ENCODE peak calls at places on chromosomes 12 and 14, in ten cellular contexts. B is hepatocyte, F is suprapubic skin, U is kidney epithelial cell, C is uterus, E is OCI-LY7, T is fibroblast of mammary gland, R is fibroblast of the aortic adventitia, G is tibial artery, Z is upper lobe of left lung. Y is an unnamed sample.

GRCh38 chr12:109873653-109874052 is 6.7 kb downstream of the GLTP start:
- DNase-seq in B (no peak), F (no peak), U (no peak), C (no peak), E (no peak), T (no peak), R (peak), G (no peak), Z (peak), Y (no peak)

GRCh38 chr12:62712561-62712960 is 222.4 kb downstream of the PPM1H start:
- DNase-seq in B (no peak), F (no peak), U (no peak), C (no peak), E (no peak), T (no peak), R (no peak), G (no peak), Z (no peak), Y (no peak)

GRCh38 chr14:79331820-79332219 is 879.5 kb downstream of the DIO2 start:
- DNase-seq in B (no peak), F (no peak), U (no peak), C (no peak), E (no peak), T (no peak), R (no peak), G (no peak), Z (no peak), Y (no peak)

GRCh38 chr14:100076630-100077029 is 11.4 kb downstream of the EVL start:
- DNase-seq in B (peak), F (peak), U (no peak), C (peak), E (no peak), T (peak), R (peak), G (peak), Z (peak), Y (peak)

GRCh38 chr14:71733210-71733883 is 198.9 kb upstream of the RGS6 start:
- DNase-seq in B (no peak), F (no peak), U (no peak), C (no peak), E (no peak), T (peak), R (peak), G (no peak), Z (no peak), Y (no peak)

GRCh38 chr12:28440209-28440608 is 250.0 kb downstream of the CCDC91 start:
- DNase-seq in B (no peak), F (no peak), U (no peak), C (no peak), E (no peak), T (no peak), R (no peak), G (no peak), Z (no peak), Y (no peak)

GRCh38 chr14:26596722-26597030 is 1.2 kb downstream of the NOVA1 start:
- DNase-seq in B (peak), F (peak), U (no peak), C (peak), E (no peak), T (peak), R (peak), G (peak), Z (no peak), Y (no peak)

GRCh38 chr14:76760331-76761197 is 704 bp upstream of the VASH1 start:
- DNase-seq in B (no peak), F (no peak), U (no peak), C (no peak), E (no peak), T (no peak), R (no peak), G (peak), Z (no peak), Y (no peak)

GRCh38 chr12:107349008-107349747 is 255.8 kb upstream of the CRY1 start:
- DNase-seq in B (peak), F (peak), U (peak), C (no peak), E (no peak), T (peak), R (peak), G (no peak), Z (no peak), Y (peak)

GRCh38 chr12:24820872-24821271 is 128.0 kb downstream of the BCAT1 start:
- DNase-seq in B (peak), F (no peak), U (no peak), C (no peak), E (no peak), T (peak), R (peak), G (peak), Z (no peak), Y (peak)

GRCh38 chr12:13093191-13093849 is 10.1 kb downstream of the GSG1 start:
- DNase-seq in B (no peak), F (no peak), U (no peak), C (no peak), E (no peak), T (peak), R (peak), G (no peak), Z (no peak), Y (no peak)

GRCh38 chr14:31699809-31700208 is 138.6 kb downstream of the NUBPL start:
- DNase-seq in B (no peak), F (no peak), U (no peak), C (no peak), E (no peak), T (no peak), R (no peak), G (no peak), Z (no peak), Y (no peak)

GRCh38 chr14:100726812-100727564 is at the start of gene DLK1:
- DNase-seq in B (peak), F (no peak), U (no peak), C (no peak), E (no peak), T (no peak), R (no peak), G (no peak), Z (no peak), Y (no peak)

GRCh38 chr12:65464930-65465329 is 186.4 kb downstream of the MSRB3 start:
- DNase-seq in B (peak), F (no peak), U (peak), C (no peak), E (no peak), T (peak), R (peak), G (no peak), Z (no peak), Y (peak)

GRCh38 chr12:65570451-65571130 is 253.7 kb upstream of the HMGA2 start:
- DNase-seq in B (no peak), F (no peak), U (no peak), C (no peak), E (no peak), T (no peak), R (no peak), G (no peak), Z (no peak), Y (no peak)

GRCh38 chr12:114269153-114269552 is 136.8 kb downstream of the TBX5 start:
- DNase-seq in B (no peak), F (no peak), U (no peak), C (no peak), E (no peak), T (no peak), R (no peak), G (no peak), Z (no peak), Y (no peak)

GRCh38 chr12:64611430-64612286 is 1.4 kb downstream of the RASSF3 start:
- DNase-seq in B (peak), F (no peak), U (no peak), C (peak), E (peak), T (peak), R (peak), G (peak), Z (peak), Y (no peak)

GRCh38 chr14:105385698-105386365 is 12.5 kb upstream of the TEX22 start:
- DNase-seq in B (no peak), F (no peak), U (no peak), C (no peak), E (no peak), T (no peak), R (no peak), G (no peak), Z (peak), Y (no peak)

GRCh38 chr14:66503532-66503931 is 4.4 kb upstream of the GPHN start:
- DNase-seq in B (no peak), F (no peak), U (no peak), C (no peak), E (no peak), T (peak), R (peak), G (no peak), Z (no peak), Y (no peak)

GRCh38 chr12:29639893-29640495 is 142.5 kb upstream of the OVCH1 start:
- DNase-seq in B (no peak), F (no peak), U (no peak), C (no peak), E (no peak), T (peak), R (no peak), G (no peak), Z (no peak), Y (no peak)

GRCh38 chr14:21087294-21088091 is 11.0 kb downstream of the ZNF219 start:
- DNase-seq in B (peak), F (no peak), U (no peak), C (no peak), E (peak), T (peak), R (peak), G (no peak), Z (no peak), Y (peak)

GRCh38 chr12:68977335-68977734 is 44.4 kb upstream of the CPM start:
- DNase-seq in B (no peak), F (no peak), U (no peak), C (no peak), E (no peak), T (no peak), R (no peak), G (no peak), Z (no peak), Y (no peak)

GRCh38 chr14:102516531-102517411 is 7.2 kb upstream of the ANKRD9 start:
- DNase-seq in B (peak), F (peak), U (no peak), C (peak), E (peak), T (no peak), R (no peak), G (no peak), Z (peak), Y (no peak)

GRCh38 chr14:95217391-95217900 is 60.1 kb upstream of the DICER1 start:
- DNase-seq in B (no peak), F (no peak), U (no peak), C (no peak), E (no peak), T (peak), R (no peak), G (no peak), Z (no peak), Y (no peak)

GRCh38 chr12:30839643-30840190 is 85.0 kb upstream of the CAPRIN2 start:
- DNase-seq in B (no peak), F (no peak), U (no peak), C (no peak), E (no peak), T (no peak), R (no peak), G (no peak), Z (no peak), Y (no peak)

GRCh38 chr12:124867389-124867930 is 3.8 kb upstream of the SCARB1 start:
- DNase-seq in B (peak), F (no peak), U (no peak), C (no peak), E (no peak), T (peak), R (peak), G (no peak), Z (no peak), Y (peak)

GRCh38 chr12:52907092-52907810 is 2.4 kb upstream of the KRT8 start:
- DNase-seq in B (peak), F (peak), U (no peak), C (peak), E (no peak), T (no peak), R (no peak), G (no peak), Z (peak), Y (no peak)

GRCh38 chr14:85867450-85867849 is 337.5 kb downstream of the FLRT2 start:
- DNase-seq in B (no peak), F (no peak), U (no peak), C (no peak), E (peak), T (no peak), R (no peak), G (no peak), Z (no peak), Y (no peak)

GRCh38 chr12:80264891-80265290 is 165.6 kb downstream of the OTOGL start:
- DNase-seq in B (no peak), F (no peak), U (no peak), C (no peak), E (no peak), T (no peak), R (no peak), G (no peak), Z (no peak), Y (no peak)

GRCh38 chr14:48584031-48584430 is 908.6 kb upstream of the MDGA2 start:
- DNase-seq in B (no peak), F (no peak), U (peak), C (no peak), E (no peak), T (peak), R (no peak), G (no peak), Z (no peak), Y (no peak)

GRCh38 chr12:42238240-42239140 is at the start of gene YAF2:
- DNase-seq in B (peak), F (peak), U (peak), C (peak), E (peak), T (peak), R (peak), G (peak), Z (peak), Y (peak)

GRCh38 chr14:94363171-94363624 is 25.2 kb downstream of the SERPINA1 start:
- DNase-seq in B (no peak), F (peak), U (no peak), C (no peak), E (no peak), T (no peak), R (no peak), G (peak), Z (no peak), Y (no peak)

GRCh38 chr12:48012070-48012469 is 7.8 kb upstream of the COL2A1 start:
- DNase-seq in B (no peak), F (no peak), U (no peak), C (no peak), E (no peak), T (no peak), R (no peak), G (no peak), Z (no peak), Y (no peak)

GRCh38 chr12:6202846-6203245 is 2.6 kb downstream of the CD9 start:
- DNase-seq in B (no peak), F (no peak), U (no peak), C (no peak), E (no peak), T (no peak), R (no peak), G (no peak), Z (no peak), Y (no peak)

GRCh38 chr12:6206327-6206726 is 6.1 kb downstream of the CD9 start:
- DNase-seq in B (no peak), F (no peak), U (no peak), C (no peak), E (no peak), T (no peak), R (no peak), G (no peak), Z (no peak), Y (no peak)

GRCh38 chr12:6205761-6206160 is 5.6 kb downstream of the CD9 start:
- DNase-seq in B (no peak), F (no peak), U (no peak), C (no peak), E (no peak), T (no peak), R (no peak), G (no peak), Z (no peak), Y (no peak)

GRCh38 chr12:6205144-6205539 is 4.9 kb downstream of the CD9 start:
- DNase-seq in B (no peak), F (no peak), U (no peak), C (peak), E (no peak), T (no peak), R (peak), G (peak), Z (no peak), Y (no peak)

GRCh38 chr12:6204533-6205143 is 4.4 kb downstream of the CD9 start:
- DNase-seq in B (no peak), F (no peak), U (no peak), C (no peak), E (peak), T (no peak), R (peak), G (no peak), Z (no peak), Y (no peak)
- TF ChIP-seq CTCF in B (no peak), F (no peak), U (no peak), C (no peak), E (peak), T (no peak), R (no peak), G (no peak), Z (no peak), Y (no peak)

GRCh38 chr12:20367731-20368652 is at the start of gene PDE3A:
- DNase-seq in B (peak), F (peak), U (no peak), C (peak), E (no peak), T (peak), R (peak), G (peak), Z (peak), Y (peak)

GRCh38 chr12:20370841-20371240 is 2.5 kb downstream of the PDE3A start:
- DNase-seq in B (no peak), F (no peak), U (no peak), C (no peak), E (no peak), T (no peak), R (no peak), G (no peak), Z (no peak), Y (no peak)

GRCh38 chr12:20369164-20370000 is 1.0 kb downstream of the PDE3A start:
- DNase-seq in B (peak), F (peak), U (no peak), C (peak), E (no peak), T (peak), R (peak), G (peak), Z (peak), Y (no peak)

GRCh38 chr12:20368653-20369163 is 371 bp downstream of the PDE3A start:
- DNase-seq in B (peak), F (peak), U (no peak), C (peak), E (no peak), T (peak), R (peak), G (peak), Z (no peak), Y (no peak)

GRCh38 chr12:20370001-20370381 is 1.7 kb downstream of the PDE3A start:
- DNase-seq in B (peak), F (no peak), U (no peak), C (peak), E (no peak), T (peak), R (peak), G (peak), Z (no peak), Y (no peak)
- H3K4me3 ChIP-seq in B (peak), F (peak), U (peak), C (peak), E (no peak), T (peak), R (peak), G (peak), Z (peak), Y (peak)

GRCh38 chr12:977163-977562 is 13.9 kb upstream of the ERC1 start:
- DNase-seq in B (no peak), F (no peak), U (no peak), C (no peak), E (no peak), T (no peak), R (no peak), G (no peak), Z (no peak), Y (no peak)
- TF ChIP-seq CTCF in B (no peak), F (no peak), U (no peak), C (no peak), E (peak), T (no peak), R (no peak), G (no peak), Z (no peak), Y (no peak)

GRCh38 chr12:9925746-9926393 is 6.3 kb downstream of the CLEC2A start:
- DNase-seq in B (peak), F (no peak), U (peak), C (no peak), E (peak), T (peak), R (peak), G (no peak), Z (no peak), Y (peak)
- H3K4me3 ChIP-seq in B (no peak), F (peak), U (no peak), C (no peak), E (no peak), T (no peak), R (no peak), G (no peak), Z (no peak), Y (no peak)

DNA sequence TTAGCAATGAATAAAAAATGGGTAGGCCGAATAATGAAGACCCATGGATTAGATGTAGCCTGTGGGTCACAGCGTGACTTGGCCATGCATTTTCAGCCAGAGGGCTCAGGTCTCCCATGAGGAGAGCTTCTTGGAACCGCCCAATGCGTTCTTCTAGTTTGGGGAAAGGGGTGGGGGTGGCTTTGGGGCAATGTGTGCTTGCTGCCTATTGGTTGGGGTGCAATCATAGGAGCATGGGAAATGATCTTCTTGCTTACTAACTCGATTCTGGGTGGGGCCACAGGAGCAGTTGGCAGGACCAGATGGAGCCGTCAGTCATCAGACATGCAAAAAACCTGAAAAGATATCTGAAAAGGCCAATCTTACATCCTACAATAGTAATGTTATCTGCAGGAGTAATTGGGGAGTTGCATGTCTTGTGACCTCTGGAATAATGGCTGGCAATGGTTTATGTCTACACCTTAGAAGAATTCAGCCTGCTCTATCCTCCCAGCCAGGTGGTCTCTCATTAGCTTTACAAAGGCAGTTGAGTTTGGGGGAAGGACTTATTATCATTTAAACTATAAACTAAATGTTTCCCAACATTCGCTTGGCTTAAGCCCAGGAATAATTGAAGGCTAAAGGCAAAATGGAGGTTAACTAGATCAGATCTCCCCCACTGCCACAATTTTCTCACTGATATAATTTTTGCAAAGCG is 158.6 kb upstream of the SFSWAP start:
- DNase-seq in B (no peak), F (no peak), U (no peak), C (no peak), E (no peak), T (no peak), R (no peak), G (no peak), Z (no peak), Y (no peak)
- TF ChIP-seq CTCF in B (no peak), F (no peak), U (no peak), C (no peak), E (no peak), T (no peak), R (no peak), G (no peak), Z (no peak), Y (no peak)

GRCh38 chr14:64649383-64649998 is 54.7 kb upstream of the PLEKHG3 start:
- DNase-seq in B (no peak), F (peak), U (no peak), C (peak), E (no peak), T (peak), R (peak), G (no peak), Z (peak), Y (no peak)
- H3K4me3 ChIP-seq in B (no peak), F (no peak), U (no peak), C (no peak), E (no peak), T (no peak), R (no peak), G (no peak), Z (no peak), Y (no peak)

GRCh38 chr12:122081697-122082221 is 3.2 kb downstream of the MLXIP start:
- DNase-seq in B (peak), F (peak), U (no peak), C (peak), E (peak), T (peak), R (peak), G (peak), Z (peak), Y (no peak)
- TF ChIP-seq CTCF in B (no peak), F (no peak), U (no peak), C (peak), E (no peak), T (no peak), R (no peak), G (no peak), Z (no peak), Y (no peak)

GRCh38 chr12:93741741-93742085 is 64.5 kb downstream of the CRADD start:
- DNase-seq in B (peak), F (no peak), U (no peak), C (no peak), E (no peak), T (peak), R (peak), G (no peak), Z (no peak), Y (no peak)

GRCh38 chr12:93738199-93739058 is 61.3 kb downstream of the CRADD start:
- DNase-seq in B (no peak), F (no peak), U (no peak), C (peak), E (no peak), T (no peak), R (peak), G (no peak), Z (no peak), Y (no peak)

GRCh38 chr12:93743229-93743998 is 66.2 kb downstream of the CRADD start:
- DNase-seq in B (no peak), F (no peak), U (no peak), C (no peak), E (no peak), T (no peak), R (no peak), G (no peak), Z (no peak), Y (no peak)

GRCh38 chr12:93742086-93742934 is 65.1 kb downstream of the CRADD start:
- DNase-seq in B (peak), F (peak), U (no peak), C (peak), E (no peak), T (peak), R (peak), G (peak), Z (peak), Y (no peak)

GRCh38 chr12:93740721-93741120 is 63.5 kb downstream of the CRADD start:
- DNase-seq in B (no peak), F (no peak), U (no peak), C (no peak), E (no peak), T (peak), R (peak), G (no peak), Z (no peak), Y (no peak)
- H3K4me3 ChIP-seq in B (no peak), F (peak), U (no peak), C (peak), E (no peak), T (peak), R (peak), G (no peak), Z (no peak), Y (no peak)

Y was measured in retinal pigment epithelial cell.